ENCODE peak calls at places on chromosomes 5 and 9, in nine cellular contexts. Z is GM23338, J is HCT116, O is PC-3, M is hepatocyte, A is A549, N is astrocyte, P is H1, F is IMR-90. Q is an unnamed sample.
A peak's percentile ranks its signal among the peaks of the same experiment; 100 is the strongest.

GRCh38 chr5:82748688-82749091 is 328.5 kb downstream of the TMEM167A start:
- DNase-seq in Z (no peak), J (no peak), O (no peak), M (no peak), A (no peak), N (peak; percentile 16), P (no peak), F (no peak), Q (no peak)

GRCh38 chr9:130368631-130369103 is 76.1 kb upstream of the ASS1 start:
- DNase-seq in Z (no peak), J (no peak), O (no peak), M (no peak), A (peak; percentile 23), N (peak; percentile 9), P (no peak), F (no peak), Q (no peak)

GRCh38 chr5:138579517-138579863 is 4.3 kb upstream of the HSPA9 start:
- DNase-seq in Z (no peak), J (no peak), O (no peak), M (no peak), A (no peak), N (no peak), P (no peak), F (no peak), Q (no peak)

GRCh38 chr5:40365357-40366330 is 314.1 kb upstream of the PTGER4 start:
- DNase-seq in Z (no peak), J (no peak), O (peak; percentile 23), M (no peak), A (no peak), N (no peak), P (no peak), F (peak; percentile 6), Q (no peak)

GRCh38 chr5:149757186-149757950 is 27.3 kb downstream of the PPARGC1B start:
- DNase-seq in Z (no peak), J (no peak), O (no peak), M (no peak), A (no peak), N (no peak), P (no peak), F (no peak), Q (no peak)

GRCh38 chr9:33044677-33045282 is 19.7 kb downstream of the DNAJA1 start:
- DNase-seq in Z (peak; percentile 81), J (no peak), O (peak; percentile 39), M (peak; percentile 57), A (peak; percentile 67), N (peak; percentile 7), P (no peak), F (no peak), Q (no peak)

GRCh38 chr9:32345243-32345642 is 39.2 kb upstream of the ACO1 start:
- DNase-seq in Z (peak; percentile 86), J (no peak), O (no peak), M (no peak), A (no peak), N (no peak), P (peak; percentile 62), F (no peak), Q (no peak)

GRCh38 chr9:128416014-128416413 is 4.6 kb upstream of the CERCAM start:
- DNase-seq in Z (peak; percentile 47), J (no peak), O (peak; percentile 51), M (no peak), A (no peak), N (no peak), P (no peak), F (no peak), Q (no peak)

GRCh38 chr5:59218424-59219045 is 635.7 kb downstream of the RAB3C start:
- DNase-seq in Z (peak; percentile 19), J (no peak), O (peak; percentile 1), M (no peak), A (no peak), N (no peak), P (no peak), F (peak; percentile 3), Q (peak; percentile 50)

GRCh38 chr5:135398160-135398854 is 724 bp downstream of the MACROH2A1 start:
- DNase-seq in Z (peak; percentile 73), J (peak; percentile 13), O (peak; percentile 65), M (peak; percentile 83), A (peak; percentile 16), N (no peak), P (no peak), F (no peak), Q (peak; percentile 77)

GRCh38 chr9:108634164-108634563 is 221.6 kb downstream of the ACTL7B start:
- DNase-seq in Z (no peak), J (peak; percentile 12), O (peak; percentile 37), M (peak; percentile 32), A (peak; percentile 24), N (no peak), P (no peak), F (no peak), Q (no peak)

GRCh38 chr5:1805736-1806135 is 4.5 kb downstream of the NDUFS6 start:
- DNase-seq in Z (no peak), J (no peak), O (no peak), M (no peak), A (no peak), N (no peak), P (no peak), F (no peak), Q (no peak)

GRCh38 chr9:76684213-76684612 is 80.0 kb upstream of the PCA3 start:
- DNase-seq in Z (peak; percentile 27), J (no peak), O (no peak), M (no peak), A (no peak), N (no peak), P (no peak), F (no peak), Q (no peak)

GRCh38 chr9:76677481-76678055 is 86.7 kb upstream of the PCA3 start:
- DNase-seq in Z (no peak), J (no peak), O (no peak), M (no peak), A (no peak), N (peak; percentile 75), P (no peak), F (no peak), Q (no peak)

GRCh38 chr9:76681556-76681955 is 82.7 kb upstream of the PCA3 start:
- DNase-seq in Z (no peak), J (no peak), O (no peak), M (no peak), A (no peak), N (no peak), P (no peak), F (no peak), Q (no peak)

GRCh38 chr9:76676857-76677256 is 87.4 kb upstream of the PCA3 start:
- DNase-seq in Z (no peak), J (no peak), O (no peak), M (no peak), A (no peak), N (no peak), P (no peak), F (no peak), Q (no peak)

DNA sequence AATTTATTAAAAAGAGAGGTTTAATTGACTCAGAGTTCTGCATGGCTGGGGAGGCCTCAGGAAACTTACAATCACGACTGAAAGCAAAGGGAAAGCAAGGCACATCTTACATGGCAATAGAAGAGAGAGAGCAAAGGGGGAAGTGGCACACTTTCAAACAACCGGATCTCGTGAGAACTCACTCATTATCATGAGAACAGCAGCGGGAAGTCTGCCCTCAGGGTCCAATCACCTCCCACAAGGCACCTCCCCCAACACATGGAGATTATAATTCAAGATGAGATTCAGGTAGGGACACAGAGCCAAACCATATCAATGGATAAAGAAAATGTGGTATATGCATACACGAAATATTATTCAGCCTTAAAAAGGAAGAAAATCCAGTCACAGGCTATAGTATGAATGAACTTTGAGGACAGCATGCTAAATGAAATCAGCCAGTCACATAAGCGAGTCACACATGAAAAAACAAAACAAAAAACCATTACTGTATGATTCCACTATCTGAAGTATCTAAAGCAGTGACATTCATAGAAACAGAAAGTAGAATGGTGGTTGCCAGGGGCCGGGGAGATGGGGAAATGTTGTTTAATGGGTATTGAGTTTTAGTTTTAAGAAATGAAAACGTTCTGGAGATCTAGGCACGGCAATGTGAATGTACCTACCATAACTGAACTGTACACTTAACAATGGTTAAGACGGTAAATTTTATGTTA is 83.4 kb upstream of the PCA3 start:
- DNase-seq in Z (no peak), J (no peak), O (no peak), M (no peak), A (no peak), N (no peak), P (no peak), F (no peak), Q (no peak)
- H3K4me2 ChIP-seq in Z (no peak overlapping the region), J (no peak overlapping the region), O (no peak overlapping the region), M (no peak overlapping the region), A (peak overlapping the region; percentile 28), N (no peak overlapping the region), P (no peak overlapping the region), F (no peak overlapping the region), Q (no peak overlapping the region)

GRCh38 chr5:9447691-9448090 is 98.2 kb downstream of the SEMA5A start:
- DNase-seq in Z (no peak), J (no peak), O (no peak), M (no peak), A (no peak), N (no peak), P (no peak), F (peak; percentile 39), Q (no peak)
- H3K4me2 ChIP-seq in Z (no peak overlapping the region), J (no peak overlapping the region), O (no peak overlapping the region), M (no peak overlapping the region), A (no peak overlapping the region), N (no peak overlapping the region), P (no peak overlapping the region), F (no peak overlapping the region), Q (no peak overlapping the region)

DNA sequence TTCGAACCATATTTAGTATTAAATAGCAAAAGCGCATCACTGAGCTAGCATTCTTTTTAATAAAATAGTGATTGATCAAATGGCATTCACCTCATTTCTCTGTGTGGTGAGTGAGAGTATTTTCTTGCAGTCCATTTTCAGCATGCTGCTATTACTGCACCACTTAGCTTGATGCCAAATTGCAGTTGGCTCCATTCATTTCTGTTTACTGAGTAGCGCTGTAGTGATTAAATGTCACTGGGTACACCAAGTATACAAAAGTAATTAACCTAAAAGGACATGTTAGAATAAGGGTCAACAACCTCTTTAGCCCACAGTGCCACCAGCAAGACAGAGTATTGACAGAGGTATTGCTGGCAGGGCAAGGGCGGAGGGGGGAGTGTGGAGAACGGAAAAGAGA is 122.0 kb downstream of the TLE4 start:
- DNase-seq in Z (no peak), J (no peak), O (no peak), M (no peak), A (no peak), N (no peak), P (no peak), F (no peak), Q (no peak)
- H3K4me2 ChIP-seq in Z (peak overlapping the region; percentile 42), J (no peak overlapping the region), O (no peak overlapping the region), M (no peak overlapping the region), A (no peak overlapping the region), N (no peak overlapping the region), P (peak overlapping the region; percentile 58), F (no peak overlapping the region), Q (no peak overlapping the region)

DNA sequence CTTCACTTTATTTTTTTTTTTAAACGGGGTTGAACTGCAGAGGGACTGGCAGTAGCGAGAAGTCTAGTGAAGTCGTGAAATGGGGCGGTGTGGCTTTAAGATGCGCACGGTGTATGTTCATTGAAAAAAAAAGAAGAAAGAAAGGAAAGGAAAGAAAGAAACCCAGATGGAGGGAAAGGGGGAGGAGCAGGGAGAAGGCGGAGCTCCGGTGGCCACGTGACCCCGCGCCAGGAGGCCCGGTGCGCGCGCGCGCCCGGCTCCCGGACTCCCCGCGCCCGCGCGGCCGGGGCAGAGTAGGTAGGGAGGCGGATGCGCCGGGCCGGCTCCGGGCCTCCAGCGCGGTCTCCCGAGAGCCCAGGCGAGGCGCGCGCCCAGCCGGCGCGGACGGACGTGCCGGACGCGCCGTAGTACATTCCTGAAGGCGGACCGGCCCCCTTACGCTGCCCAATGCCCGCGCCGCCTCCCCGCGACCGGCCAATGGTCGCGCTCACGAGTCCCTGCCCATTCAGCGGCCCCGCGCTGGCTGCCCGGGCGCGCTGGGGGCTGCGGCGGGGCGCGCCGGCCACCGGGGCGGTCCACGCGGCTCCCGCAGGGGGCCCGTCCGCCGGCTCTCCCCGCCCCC is 6.0 kb downstream of the PTCH1 start:
- DNase-seq in Z (peak; percentile 91), J (peak; percentile 86), O (peak; percentile 89), M (peak; percentile 98), A (peak; percentile 93), N (peak; percentile 88), P (peak; percentile 75), F (peak; percentile 97), Q (peak; percentile 93)
- H3K4me2 ChIP-seq in Z (peak overlapping the region; percentile 85), J (peak overlapping the region; percentile 100), O (peak overlapping the region; percentile 95), M (peak overlapping the region; percentile 88), A (peak overlapping the region; percentile 100), N (peak overlapping the region; percentile 100), P (peak overlapping the region; percentile 93), F (peak overlapping the region; percentile 97), Q (peak overlapping the region; percentile 93)